ENCODE peak calls at places on chromosomes 11 and 22, in five cellular contexts. L is G401, V is fibroblast of lung, P is occipital lobe, F is neural progenitor cell. Q is an unnamed sample.

GRCh38 chr11:17381156-17381555 is 7.3 kb downstream of the KCNJ11 start:
- DNase-seq in L (peak), V (no peak), P (no peak), F (no peak), Q (no peak)

GRCh38 chr11:125175166-125175565 is 10.6 kb downstream of the PKNOX2 start:
- DNase-seq in L (no peak), V (no peak), P (no peak), F (no peak), Q (no peak)

GRCh38 chr11:72584293-72584921 is 89.8 kb downstream of the PDE2A start:
- DNase-seq in L (no peak), V (peak), P (peak), F (peak), Q (no peak)

GRCh38 chr11:37595845-37596244 is 997.8 kb upstream of the RAG2 start:
- DNase-seq in L (no peak), V (peak), P (no peak), F (no peak), Q (no peak)

GRCh38 chr11:72848846-72849466 is 34.7 kb downstream of the ATG16L2 start:
- DNase-seq in L (peak), V (peak), P (no peak), F (peak), Q (no peak)

GRCh38 chr11:71452354-71453020 is 516 bp upstream of the NADSYN1 start:
- DNase-seq in L (peak), V (peak), P (peak), F (peak), Q (no peak)

GRCh38 chr11:103633037-103633788 is 403.2 kb upstream of the DDI1 start:
- DNase-seq in L (peak), V (peak), P (no peak), F (no peak), Q (no peak)

GRCh38 chr11:37171451-37171850 is 573.4 kb upstream of the RAG2 start:
- DNase-seq in L (no peak), V (no peak), P (no peak), F (no peak), Q (no peak)

GRCh38 chr11:82229346-82229745 is 504.3 kb downstream of the FAM181B start:
- DNase-seq in L (peak), V (peak), P (no peak), F (peak), Q (no peak)

GRCh38 chr22:24836282-24836681 is 30.3 kb downstream of the SGSM1 start:
- DNase-seq in L (no peak), V (peak), P (no peak), F (no peak), Q (no peak)

GRCh38 chr11:100574894-100575769 is 112.0 kb upstream of the ARHGAP42 start:
- DNase-seq in L (peak), V (peak), P (no peak), F (no peak), Q (no peak)

GRCh38 chr11:100004541-100004940 is 682.5 kb upstream of the ARHGAP42 start:
- DNase-seq in L (no peak), V (no peak), P (no peak), F (no peak), Q (no peak)

GRCh38 chr11:80846442-80846841 is 1405.6 kb upstream of the TENM4 start:
- DNase-seq in L (no peak), V (no peak), P (peak), F (peak), Q (no peak)

GRCh38 chr11:72712168-72712721 is 38.0 kb upstream of the PDE2A start:
- DNase-seq in L (no peak), V (peak), P (no peak), F (peak), Q (peak)

GRCh38 chr22:28332410-28332809 is 347.2 kb downstream of the TTC28 start:
- DNase-seq in L (no peak), V (peak), P (no peak), F (no peak), Q (no peak)

GRCh38 chr11:32573228-32573627 is 10.4 kb upstream of the EIF3M start:
- DNase-seq in L (no peak), V (no peak), P (no peak), F (no peak), Q (no peak)

GRCh38 chr11:76637491-76638266 is 32.9 kb downstream of the LRRC32 start:
- DNase-seq in L (no peak), V (no peak), P (no peak), F (no peak), Q (no peak)

GRCh38 chr11:2853997-2854560 is 31.5 kb downstream of the CDKN1C start:
- DNase-seq in L (no peak), V (no peak), P (no peak), F (no peak), Q (no peak)

GRCh38 chr11:45745065-45745811 is 59.7 kb upstream of the SLC35C1 start:
- DNase-seq in L (peak), V (no peak), P (no peak), F (no peak), Q (no peak)

GRCh38 chr11:102313225-102313940 is 3.9 kb upstream of the BIRC3 start:
- DNase-seq in L (no peak), V (peak), P (no peak), F (no peak), Q (no peak)

GRCh38 chr11:78188809-78189724 is at the start of gene USP35:
- DNase-seq in L (no peak), V (no peak), P (no peak), F (no peak), Q (no peak)

Q was measured in retina.